ENCODE peak calls at places on chromosomes 13 and 19, in nine cellular contexts. L is breast epithelium, O is tibial artery, H is cardiac muscle cell, P is tibial nerve, W is esophagus muscularis mucosa, E is left lung, Z is PC-9, F is psoas muscle. A is an unnamed sample. For H3K4me1, the result is how much of the 10 kb centered on the place peaks cover.

GRCh38 chr13:106612688-106613087 is 44.8 kb upstream of the ARGLU1 start:
- DNase-seq in L (no peak), O (no peak), H (peak), P (peak), W (no peak), E (no peak), Z (no peak), F (peak), A (no peak)

GRCh38 chr13:28173793-28174192 is 35.4 kb downstream of the PAN3 start:
- DNase-seq in L (no peak), O (no peak), H (no peak), P (no peak), W (no peak), E (no peak), Z (no peak), F (no peak), A (no peak)

GRCh38 chr13:70723732-70724131 is 615.5 kb upstream of the KLHL1 start:
- DNase-seq in L (no peak), O (no peak), H (no peak), P (no peak), W (no peak), E (no peak), Z (no peak), F (no peak), A (no peak)

GRCh38 chr13:81223784-81224501 is 883.0 kb upstream of the SPRY2 start:
- DNase-seq in L (no peak), O (no peak), H (no peak), P (no peak), W (no peak), E (no peak), Z (no peak), F (no peak), A (no peak)

GRCh38 chr13:110028311-110028710 is 241.9 kb upstream of the IRS2 start:
- DNase-seq in L (no peak), O (no peak), H (no peak), P (no peak), W (no peak), E (no peak), Z (no peak), F (no peak), A (no peak)

GRCh38 chr19:58474291-58474996 is 1.7 kb upstream of the ZNF446 start:
- DNase-seq in L (no peak), O (no peak), H (peak), P (no peak), W (no peak), E (no peak), Z (no peak), F (no peak), A (no peak)

GRCh38 chr19:10431254-10431942 is 11.1 kb downstream of the PDE4A start:
- DNase-seq in L (no peak), O (no peak), H (peak), P (no peak), W (no peak), E (peak), Z (no peak), F (peak), A (no peak)

GRCh38 chr13:97826421-97826965 is 127.0 kb upstream of the IPO5 start:
- DNase-seq in L (no peak), O (no peak), H (no peak), P (no peak), W (no peak), E (no peak), Z (no peak), F (no peak), A (no peak)

GRCh38 chr19:31266731-31267130 is 82.5 kb downstream of the TSHZ3 start:
- DNase-seq in L (no peak), O (peak), H (no peak), P (no peak), W (no peak), E (peak), Z (no peak), F (no peak), A (no peak)

GRCh38 chr19:15300533-15301194 is 31.7 kb downstream of the BRD4 start:
- DNase-seq in L (no peak), O (no peak), H (peak), P (no peak), W (no peak), E (no peak), Z (no peak), F (no peak), A (no peak)

GRCh38 chr19:50567052-50567841 is 988 bp downstream of the LRRC4B start:
- DNase-seq in L (no peak), O (no peak), H (no peak), P (no peak), W (no peak), E (no peak), Z (no peak), F (no peak), A (no peak)

GRCh38 chr13:66138172-66138811 is 1091.8 kb downstream of the PCDH9 start:
- DNase-seq in L (no peak), O (no peak), H (no peak), P (no peak), W (no peak), E (no peak), Z (no peak), F (no peak), A (no peak)

GRCh38 chr19:31145909-31146453 is 203.3 kb downstream of the TSHZ3 start:
- DNase-seq in L (no peak), O (no peak), H (no peak), P (no peak), W (no peak), E (no peak), Z (no peak), F (no peak), A (no peak)

GRCh38 chr19:6417713-6418561 is 6.7 kb downstream of the KHSRP start:
- DNase-seq in L (no peak), O (no peak), H (peak), P (no peak), W (no peak), E (no peak), Z (no peak), F (no peak), A (no peak)

GRCh38 chr13:74869846-74870245 is 612.1 kb downstream of the TBC1D4 start:
- DNase-seq in L (no peak), O (no peak), H (peak), P (no peak), W (no peak), E (no peak), Z (no peak), F (no peak), A (no peak)

GRCh38 chr13:25062479-25062878 is 33.5 kb upstream of the PABPC3 start:
- DNase-seq in L (no peak), O (no peak), H (no peak), P (no peak), W (no peak), E (no peak), Z (no peak), F (no peak), A (no peak)

GRCh38 chr19:30512748-30513389 is 140.7 kb downstream of the ZNF536 start:
- DNase-seq in L (no peak), O (no peak), H (no peak), P (no peak), W (no peak), E (no peak), Z (no peak), F (no peak), A (no peak)

GRCh38 chr13:24737042-24737441 is 26.9 kb upstream of the RNF17 start:
- DNase-seq in L (no peak), O (no peak), H (no peak), P (no peak), W (no peak), E (no peak), Z (no peak), F (no peak), A (no peak)

GRCh38 chr19:54434112-54434861 is 14.7 kb upstream of the LENG8 start:
- DNase-seq in L (no peak), O (no peak), H (no peak), P (no peak), W (no peak), E (no peak), Z (no peak), F (no peak), A (no peak)

GRCh38 chr13:77061362-77061761 is 34.4 kb upstream of the FBXL3 start:
- DNase-seq in L (no peak), O (no peak), H (no peak), P (no peak), W (no peak), E (no peak), Z (no peak), F (no peak), A (no peak)

GRCh38 chr19:18763674-18764590 is 27.2 kb downstream of the COMP start:
- DNase-seq in L (peak), O (no peak), H (peak), P (no peak), W (no peak), E (no peak), Z (peak), F (peak), A (no peak)

GRCh38 chr19:6238643-6239281 is 41.0 kb downstream of the MLLT1 start:
- DNase-seq in L (no peak), O (no peak), H (peak), P (peak), W (no peak), E (no peak), Z (peak), F (peak), A (no peak)

GRCh38 chr13:76463314-76463713 is 422.9 kb downstream of the KCTD12 start:
- DNase-seq in L (no peak), O (no peak), H (no peak), P (no peak), W (no peak), E (no peak), Z (no peak), F (no peak), A (no peak)

GRCh38 chr19:16070366-16070990 is 5.8 kb upstream of the TPM4 start:
- DNase-seq in L (peak), O (peak), H (no peak), P (no peak), W (no peak), E (peak), Z (peak), F (peak), A (peak)

GRCh38 chr19:46355234-46355990 is 8.5 kb downstream of the PPP5C start:
- DNase-seq in L (no peak), O (peak), H (no peak), P (no peak), W (no peak), E (no peak), Z (no peak), F (no peak), A (no peak)

GRCh38 chr19:49126575-49126974 is 7.2 kb downstream of the PPFIA3 start:
- DNase-seq in L (no peak), O (no peak), H (no peak), P (no peak), W (no peak), E (no peak), Z (no peak), F (no peak), A (no peak)

GRCh38 chr13:59770451-59770850 is 393.3 kb downstream of the DIAPH3 start:
- DNase-seq in L (no peak), O (no peak), H (no peak), P (no peak), W (no peak), E (no peak), Z (no peak), F (no peak), A (no peak)

GRCh38 chr13:31781064-31781463 is 41.7 kb downstream of the RXFP2 start:
- DNase-seq in L (no peak), O (no peak), H (no peak), P (no peak), W (no peak), E (no peak), Z (no peak), F (no peak), A (no peak)

DNA sequence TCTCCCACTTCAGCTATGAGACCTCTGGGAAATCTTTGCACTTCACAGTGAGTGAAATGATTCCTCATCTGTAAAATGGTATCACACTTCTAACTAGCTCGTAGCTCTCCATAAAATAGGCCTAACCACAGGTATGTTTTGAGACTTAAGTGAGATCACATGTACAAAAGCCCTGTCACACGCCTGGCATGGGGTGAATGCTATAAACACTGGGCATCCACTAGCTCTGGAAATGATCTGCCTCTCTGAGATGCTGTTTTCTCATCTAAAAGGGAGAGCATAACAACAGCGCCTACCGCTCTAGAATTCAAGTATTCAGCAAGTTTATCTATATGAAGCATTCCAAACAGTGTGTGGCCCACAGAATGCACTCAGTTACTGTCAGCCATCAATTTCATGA is 2.2 kb downstream of the AKT2 start:
- DNase-seq in L (no peak), O (no peak), H (no peak), P (no peak), W (no peak), E (no peak), Z (no peak), F (no peak), A (no peak)
- H3K4me3 ChIP-seq in L (no peak), O (no peak), H (no peak), P (no peak), W (no peak), E (no peak), Z (peak), F (peak), A (no peak)

GRCh38 chr13:41459754-41460111 is 2.4 kb downstream of the RGCC start:
- DNase-seq in L (no peak), O (no peak), H (no peak), P (no peak), W (no peak), E (no peak), Z (no peak), F (no peak), A (no peak)

GRCh38 chr13:41461527-41462124 is 4.3 kb downstream of the RGCC start:
- DNase-seq in L (no peak), O (no peak), H (no peak), P (no peak), W (no peak), E (no peak), Z (no peak), F (no peak), A (no peak)

GRCh38 chr13:41463823-41464602 is 6.7 kb downstream of the RGCC start:
- DNase-seq in L (no peak), O (no peak), H (no peak), P (no peak), W (no peak), E (no peak), Z (no peak), F (no peak), A (no peak)

GRCh38 chr13:41460930-41461329 is 3.6 kb downstream of the RGCC start:
- DNase-seq in L (no peak), O (no peak), H (no peak), P (no peak), W (no peak), E (no peak), Z (no peak), F (no peak), A (no peak)

DNA sequence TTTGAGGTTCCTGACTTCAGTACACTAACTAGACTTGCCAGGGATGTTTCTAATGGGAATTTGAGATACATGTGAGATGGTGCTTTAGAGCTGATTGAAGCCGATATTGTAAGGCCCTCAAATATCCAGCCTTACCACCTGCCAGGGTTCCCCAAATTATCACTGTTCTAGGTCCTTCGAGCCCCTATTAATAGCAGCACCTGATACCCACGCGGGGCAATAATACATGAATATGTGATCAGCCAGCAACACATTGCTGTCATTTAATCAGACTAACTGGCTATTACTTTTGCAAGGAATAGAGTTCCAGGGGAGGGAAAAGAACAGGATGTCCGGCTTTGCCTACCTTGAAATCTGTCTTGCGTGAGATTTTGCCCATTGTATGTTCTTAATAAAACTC is 5.1 kb downstream of the RGCC start:
- DNase-seq in L (no peak), O (no peak), H (no peak), P (no peak), W (no peak), E (no peak), Z (no peak), F (no peak), A (no peak)
- H3K4me1 ChIP-seq in L (under half), O (under half), H (under half), P (under half), W (half or more), E (half or more), Z (under half), F (under half), A (under half)

GRCh38 chr19:1587872-1588271 is 4.8 kb downstream of the MBD3 start:
- DNase-seq in L (no peak), O (no peak), H (no peak), P (no peak), W (no peak), E (no peak), Z (no peak), F (no peak), A (no peak)
- H3K4me3 ChIP-seq in L (no peak), O (no peak), H (no peak), P (no peak), W (no peak), E (no peak), Z (no peak), F (no peak), A (no peak)

DNA sequence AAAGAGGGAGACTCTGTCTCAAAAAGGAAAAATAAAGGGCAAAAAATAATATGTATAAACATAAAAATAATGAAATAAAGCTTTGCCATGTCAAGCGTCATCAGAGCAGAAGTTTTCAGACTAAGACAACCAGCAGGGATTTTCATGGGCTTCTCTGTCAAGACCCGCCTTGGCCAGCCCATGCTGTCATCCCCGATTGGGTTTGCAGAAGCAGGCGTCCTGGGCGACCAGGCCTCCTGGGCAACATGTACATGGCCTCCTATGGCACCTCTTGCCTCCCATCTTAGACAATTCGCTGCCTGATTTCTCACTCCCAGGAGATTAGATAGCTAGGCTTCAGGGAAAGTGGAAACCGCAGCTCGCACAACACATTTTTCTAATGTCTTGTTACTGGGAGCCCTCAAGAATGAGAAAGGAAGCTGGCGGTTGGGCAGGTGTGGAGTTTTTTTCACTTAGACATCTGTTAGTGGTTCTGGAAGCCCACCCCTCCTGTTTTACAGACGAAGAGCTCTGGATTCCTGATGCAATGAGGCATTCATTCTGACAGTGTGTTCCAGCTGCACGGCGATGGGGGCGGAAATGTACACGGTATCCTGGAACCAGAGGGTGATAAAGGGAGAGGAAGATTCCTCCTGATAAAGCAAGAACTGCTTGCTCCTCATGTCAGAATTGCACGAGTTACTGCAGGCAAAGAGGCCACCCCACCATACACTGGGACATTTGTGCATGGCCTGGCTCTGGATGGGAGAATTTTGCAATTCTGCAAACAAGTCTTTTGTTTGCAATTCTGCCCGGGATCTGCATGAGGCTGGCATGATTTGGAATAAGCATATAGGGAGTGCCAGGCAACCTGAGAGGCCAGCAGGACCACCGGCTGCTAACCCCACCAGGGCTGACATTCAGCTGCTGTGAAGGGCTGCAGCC is 47.4 kb upstream of the KATNAL1 start:
- DNase-seq in L (no peak), O (no peak), H (no peak), P (no peak), W (no peak), E (no peak), Z (no peak), F (no peak), A (no peak)
- H3K4me1 ChIP-seq in L (under half), O (under half), H (under half), P (under half), W (under half), E (under half), Z (under half), F (under half), A (under half)

GRCh38 chr13:40422588-40423235 is 243.7 kb downstream of the FOXO1 start:
- DNase-seq in L (no peak), O (no peak), H (no peak), P (no peak), W (peak), E (no peak), Z (no peak), F (no peak), A (no peak)

DNA sequence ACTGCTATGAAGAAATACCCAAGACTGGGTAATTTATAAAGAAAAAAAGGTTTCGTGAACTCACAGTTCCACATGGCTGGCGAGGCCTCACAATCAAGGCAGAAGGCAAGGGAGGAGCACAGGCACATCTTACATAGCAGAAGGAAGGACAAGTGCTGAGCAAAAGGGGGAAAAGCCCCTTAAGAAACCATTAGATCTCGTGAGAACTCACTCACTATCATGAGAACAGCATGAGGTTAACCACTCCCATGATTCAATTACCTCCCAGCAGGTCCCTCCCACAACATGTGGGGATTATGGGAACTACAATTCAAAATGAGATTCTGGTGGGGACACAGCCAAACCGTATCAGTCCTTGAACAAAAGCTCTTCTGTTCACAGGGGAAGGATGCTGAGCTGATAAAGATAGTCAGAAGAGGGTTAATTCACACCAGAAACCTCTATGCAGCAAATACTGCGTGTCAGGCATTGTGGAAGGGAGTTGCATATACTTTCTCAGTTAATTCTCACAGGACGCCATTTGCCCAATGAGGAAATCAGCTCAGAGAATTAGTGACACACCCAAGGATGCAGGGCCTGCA is 246.2 kb downstream of the FOXO1 start:
- DNase-seq in L (no peak), O (no peak), H (no peak), P (no peak), W (no peak), E (no peak), Z (no peak), F (no peak), A (no peak)
- H3K4me3 ChIP-seq in L (no peak), O (no peak), H (no peak), P (no peak), W (no peak), E (no peak), Z (no peak), F (no peak), A (no peak)

A was measured in thoracic aorta.